ENCODE peak calls at places on chromosomes 3 and 15, in nine cellular contexts. W, Q, A, B, E, R, C, H and P are unnamed samples.

GRCh38 chr15:74240002-74240568 is 4.0 kb downstream of the CCDC33 start:
- DNase-seq in W (peak), Q (peak), A (peak), B (no peak), E (peak), R (peak), C (no peak), H (peak), P (peak)

GRCh38 chr3:190003730-190004129 is 117.0 kb downstream of the P3H2 start:
- DNase-seq in W (no peak), Q (no peak), A (no peak), B (no peak), E (no peak), R (peak), C (no peak), H (no peak), P (peak)

GRCh38 chr3:125033616-125034015 is 22.2 kb downstream of the HEG1 start:
- DNase-seq in W (no peak), Q (no peak), A (no peak), B (no peak), E (no peak), R (no peak), C (no peak), H (no peak), P (no peak)

GRCh38 chr15:70227122-70227521 is 129.4 kb upstream of the TLE3 start:
- DNase-seq in W (no peak), Q (no peak), A (no peak), B (no peak), E (no peak), R (no peak), C (no peak), H (no peak), P (no peak)

GRCh38 chr3:97658670-97659285 is 105.8 kb upstream of the ARL6 start:
- DNase-seq in W (no peak), Q (no peak), A (no peak), B (no peak), E (no peak), R (peak), C (no peak), H (no peak), P (no peak)

GRCh38 chr3:129282727-129283327 is 4.2 kb downstream of the HMCES start:
- DNase-seq in W (no peak), Q (no peak), A (no peak), B (no peak), E (no peak), R (no peak), C (no peak), H (no peak), P (peak)

GRCh38 chr3:186152889-186153292 is 44.0 kb upstream of the ETV5 start:
- DNase-seq in W (no peak), Q (no peak), A (no peak), B (no peak), E (no peak), R (no peak), C (no peak), H (no peak), P (no peak)

GRCh38 chr3:72137865-72138861 is 353.2 kb upstream of the PROK2 start:
- DNase-seq in W (no peak), Q (no peak), A (no peak), B (no peak), E (no peak), R (no peak), C (no peak), H (no peak), P (no peak)

GRCh38 chr15:77033729-77034619 is 36.9 kb downstream of the TSPAN3 start:
- DNase-seq in W (peak), Q (no peak), A (no peak), B (no peak), E (no peak), R (no peak), C (no peak), H (peak), P (no peak)

GRCh38 chr3:98817546-98817945 is 54.4 kb downstream of the ST3GAL6 start:
- DNase-seq in W (no peak), Q (no peak), A (no peak), B (no peak), E (no peak), R (peak), C (no peak), H (no peak), P (no peak)

DNA sequence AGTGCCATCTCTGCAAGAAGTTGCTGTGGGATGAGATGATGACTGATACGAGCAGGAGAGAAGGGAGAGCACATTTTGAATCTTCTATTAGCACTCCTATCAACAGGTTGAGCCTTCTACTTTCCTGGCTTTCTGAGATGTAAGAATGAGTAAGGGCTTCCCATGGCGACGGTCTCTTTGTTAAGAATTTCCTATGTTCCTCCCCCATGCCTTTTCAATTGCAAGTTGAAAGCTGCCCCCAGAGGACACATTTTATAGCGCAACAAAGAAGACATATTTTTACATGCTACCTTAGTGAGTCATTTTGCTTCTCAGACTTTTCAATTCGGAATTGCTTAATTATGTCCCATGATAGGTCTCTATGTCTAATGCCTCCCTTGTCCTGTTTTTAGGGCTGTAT is 71.3 kb upstream of the LRTM1 start:
- DNase-seq in W (no peak), Q (peak), A (no peak), B (no peak), E (no peak), R (peak), C (peak), H (no peak), P (peak)
- TF ChIP-seq CTCF in W (no peak), Q (no peak), A (no peak), B (no peak), E (no peak), R (peak), C (peak), H (no peak), P (peak)

GRCh38 chr3:122533931-122534334 is 19.2 kb upstream of the KPNA1 start:
- DNase-seq in W (no peak), Q (no peak), A (no peak), B (no peak), E (no peak), R (peak), C (peak), H (no peak), P (peak)

GRCh38 chr3:122533480-122533879 is 18.7 kb upstream of the KPNA1 start:
- DNase-seq in W (no peak), Q (no peak), A (no peak), B (no peak), E (no peak), R (no peak), C (no peak), H (no peak), P (no peak)

GRCh38 chr3:122535964-122536363 is 21.2 kb upstream of the KPNA1 start:
- DNase-seq in W (no peak), Q (no peak), A (no peak), B (no peak), E (no peak), R (no peak), C (no peak), H (no peak), P (no peak)

DNA sequence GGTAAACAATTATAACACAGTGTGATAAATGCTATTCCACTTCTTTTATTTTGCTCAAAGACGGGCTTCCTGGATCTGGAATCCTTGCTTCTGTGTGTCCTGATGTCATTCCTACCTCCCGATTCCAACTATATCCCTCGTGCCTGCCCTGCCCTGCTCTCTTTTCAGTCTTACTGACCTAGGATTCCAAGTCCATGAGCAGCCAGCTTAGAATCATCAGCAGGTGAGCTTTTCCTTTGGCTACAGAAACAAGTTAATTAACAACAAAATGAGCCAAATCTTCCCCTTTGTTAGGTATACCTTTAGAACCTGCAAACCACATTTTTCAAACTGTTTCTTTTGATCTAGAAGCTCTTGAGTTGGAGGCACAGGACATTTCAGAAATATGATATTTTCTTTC is 21.9 kb upstream of the KPNA1 start:
- DNase-seq in W (no peak), Q (no peak), A (no peak), B (no peak), E (no peak), R (no peak), C (no peak), H (no peak), P (no peak)
- H3K4me3 ChIP-seq in W (no peak), Q (no peak), A (no peak), B (no peak), E (no peak), R (no peak), C (no peak), H (no peak), P (no peak)

GRCh38 chr15:29613951-29614382 is 208.3 kb downstream of the TJP1 start:
- DNase-seq in W (peak), Q (no peak), A (no peak), B (no peak), E (no peak), R (no peak), C (no peak), H (no peak), P (no peak)
- TF ChIP-seq CTCF in W (peak), Q (no peak), A (no peak), B (no peak), E (no peak), R (no peak), C (no peak), H (no peak), P (peak)

GRCh38 chr3:10173095-10173925 is 8.6 kb downstream of the IRAK2 start:
- DNase-seq in W (no peak), Q (no peak), A (no peak), B (no peak), E (no peak), R (no peak), C (no peak), H (no peak), P (no peak)
- H3K4me3 ChIP-seq in W (no peak), Q (no peak), A (no peak), B (no peak), E (no peak), R (no peak), C (no peak), H (no peak), P (no peak)